ENCODE peak calls at places on chromosomes 4 and X, in six cellular contexts. S, T, E, N, H and R are unnamed samples.

GRCh38 chrX:48021026-48021900 is 14.5 kb downstream of the SPACA5 start:
- DNase-seq in N (peak), T (peak), S (peak), E (peak), H (no peak), R (peak)

GRCh38 chrX:20372533-20372932 is 105.8 kb upstream of the RPS6KA3 start:
- DNase-seq in T (no peak), S (no peak), N (no peak), E (no peak), H (no peak), R (no peak)

GRCh38 chr4:159238631-159239030 is 135.8 kb downstream of the RAPGEF2 start:
- DNase-seq in E (no peak), H (no peak), N (no peak), S (no peak), T (no peak), R (no peak)

GRCh38 chrX:150680974-150681373 is 12.2 kb upstream of the MTMR1 start:
- DNase-seq in E (no peak), S (peak), T (peak), N (peak), H (no peak), R (no peak)

GRCh38 chr4:24476209-24476781 is 108.1 kb downstream of the DHX15 start:
- DNase-seq in S (no peak), H (no peak), T (peak), E (no peak), N (peak), R (no peak)

GRCh38 chrX:75273483-75273882 is 402 bp upstream of the UPRT start:
- DNase-seq in H (no peak), S (no peak), T (peak), N (no peak), E (no peak), R (no peak)

GRCh38 chr4:189092596-189092995 is 848.1 kb upstream of the FRG1 start:
- DNase-seq in H (no peak), S (no peak), T (no peak), E (no peak), N (no peak), R (no peak)

GRCh38 chrX:109732319-109732779 is 708 bp downstream of the ACSL4 start:
- DNase-seq in N (peak), S (no peak), E (no peak), H (no peak), T (peak), R (peak)

GRCh38 chr4:153438916-153439756 is 27.0 kb upstream of the TMEM131L start:
- DNase-seq in H (no peak), E (peak), T (no peak), S (no peak), N (no peak), R (peak)

GRCh38 chr4:26334366-26334765 is 13.6 kb downstream of the RBPJ start:
- DNase-seq in H (no peak), S (no peak), T (no peak), E (no peak), N (no peak), R (no peak)

GRCh38 chr4:650951-651883 is 22.9 kb downstream of the ATP5ME start:
- DNase-seq in H (no peak), T (no peak), S (no peak), E (no peak), N (no peak), R (no peak)

GRCh38 chrX:65581661-65582339 is 47.2 kb upstream of the LAS1L start:
- DNase-seq in T (peak), H (peak), N (peak), E (no peak), S (peak), R (no peak)

GRCh38 chr4:32689520-32689919 is 1969.4 kb downstream of the PCDH7 start:
- DNase-seq in E (no peak), H (no peak), T (no peak), N (no peak), S (no peak), R (no peak)

GRCh38 chr4:139774759-139775487 is 109.3 kb downstream of the MGST2 start:
- DNase-seq in E (no peak), H (no peak), T (no peak), S (no peak), N (peak), R (no peak)

GRCh38 chr4:79620627-79621026 is 212.6 kb upstream of the GK2 start:
- DNase-seq in T (peak), H (no peak), N (no peak), E (no peak), S (no peak), R (no peak)

GRCh38 chrX:120625366-120625765 is 4.5 kb downstream of the C1GALT1C1 start:
- DNase-seq in N (no peak), H (no peak), T (no peak), S (no peak), E (no peak), R (no peak)

GRCh38 chr4:78661923-78662521 is 110.5 kb downstream of the ANXA3 start:
- DNase-seq in E (peak), N (no peak), S (peak), T (no peak), H (no peak), R (no peak)

GRCh38 chr4:110452546-110452945 is 23.4 kb upstream of the ENPEP start:
- DNase-seq in E (no peak), N (no peak), H (no peak), T (no peak), S (no peak), R (no peak)

GRCh38 chr4:23171971-23172370 is 479.2 kb downstream of the GBA3 start:
- DNase-seq in T (no peak), N (no peak), H (no peak), E (no peak), S (no peak), R (no peak)

GRCh38 chr4:109296545-109296944 is 5.9 kb downstream of the COL25A1 start:
- DNase-seq in E (no peak), S (no peak), T (no peak), N (no peak), H (no peak), R (no peak)

GRCh38 chr4:158163941-158164665 is 8.7 kb downstream of the GASK1B start:
- DNase-seq in E (no peak), N (no peak), S (peak), H (no peak), T (no peak), R (no peak)

GRCh38 chrX:108001218-108001814 is 19.1 kb upstream of the TEX13B start:
- DNase-seq in T (peak), H (no peak), N (peak), E (no peak), S (peak), R (no peak)

GRCh38 chr4:1973661-1974060 is 35.1 kb downstream of the NELFA start:
- DNase-seq in E (no peak), T (no peak), H (no peak), N (no peak), S (no peak), R (no peak)

GRCh38 chr4:1976416-1977352 is 32.1 kb downstream of the NELFA start:
- DNase-seq in T (no peak), E (no peak), S (no peak), H (no peak), N (no peak), R (no peak)

GRCh38 chr4:1975880-1976279 is 32.9 kb downstream of the NELFA start:
- DNase-seq in H (no peak), T (no peak), E (no peak), S (no peak), N (no peak), R (no peak)

GRCh38 chr4:1974836-1975235 is 33.9 kb downstream of the NELFA start:
- DNase-seq in T (no peak), S (no peak), E (no peak), N (no peak), H (no peak), R (no peak)

GRCh38 chr4:1975391-1975801 is 33.4 kb downstream of the NELFA start:
- DNase-seq in H (no peak), S (no peak), T (no peak), N (no peak), E (no peak), R (no peak)
- TF ChIP-seq TAF1 in H (no peak), S (no peak), T (no peak), N (no peak), E (no peak), R (no peak)

GRCh38 chr4:10773656-10774055 is 89.1 kb upstream of the CLNK start:
- DNase-seq in N (no peak), S (no peak), T (no peak), H (no peak), E (no peak), R (no peak)

DNA sequence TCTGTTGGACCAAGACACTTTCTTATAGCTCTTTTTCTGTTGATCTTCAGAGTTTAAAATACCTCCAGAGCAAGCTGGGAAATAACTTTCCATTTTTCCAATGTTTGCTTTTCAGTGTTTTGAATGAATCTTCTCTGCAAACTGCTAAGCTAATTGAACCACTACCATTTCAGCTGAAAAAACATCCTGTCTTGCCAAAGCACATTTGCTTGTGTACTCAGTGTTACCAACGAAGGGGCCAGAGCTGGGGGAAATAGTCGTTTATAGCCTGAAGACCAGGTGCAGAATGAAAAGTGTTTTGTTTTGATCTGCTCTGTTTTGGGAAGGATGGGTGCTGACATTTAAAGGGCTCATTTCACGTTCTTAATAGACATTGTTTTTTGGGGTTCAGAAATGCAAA is 88.4 kb upstream of the CLNK start:
- DNase-seq in S (no peak), T (no peak), E (no peak), H (no peak), N (no peak), R (no peak)
- TF ChIP-seq TAF1 in S (no peak), T (no peak), E (no peak), H (no peak), N (no peak), R (no peak)

GRCh38 chr4:175971393-175972179 is 94.1 kb upstream of the WDR17 start:
- DNase-seq in E (no peak), S (no peak), N (no peak), H (no peak), T (no peak), R (no peak)
- TF ChIP-seq TAF1 in E (no peak), S (no peak), N (no peak), H (no peak), T (no peak), R (no peak)

GRCh38 chr4:73836373-73837269 is at the start of gene CXCL6:
- DNase-seq in S (no peak), T (no peak), N (no peak), E (no peak), H (no peak), R (no peak)
- TF ChIP-seq TAF1 in S (no peak), T (no peak), N (no peak), E (no peak), H (no peak), R (no peak)

DNA sequence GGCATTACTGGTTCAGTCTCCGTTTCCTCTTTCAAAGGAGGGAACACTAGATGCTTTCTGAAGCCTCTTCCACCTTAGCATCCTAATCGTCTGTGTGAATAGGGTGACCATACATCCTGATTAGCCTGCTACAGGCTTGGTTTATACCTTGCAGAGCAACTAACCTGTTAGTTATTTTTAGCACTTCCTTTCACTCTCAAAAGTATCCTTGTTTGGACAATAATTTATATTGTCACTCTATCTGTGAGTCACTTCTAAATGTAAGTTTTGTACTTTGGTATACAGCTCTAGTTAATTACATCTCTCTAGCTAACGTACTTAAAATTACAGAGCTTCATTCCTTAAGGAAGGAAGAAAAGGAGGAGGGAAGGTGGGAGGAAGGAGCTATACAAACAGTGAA is 174.5 kb downstream of the GPC3 start:
- DNase-seq in T (no peak), H (no peak), S (no peak), E (no peak), N (no peak), R (no peak)
- TF ChIP-seq TAF1 in T (no peak), H (no peak), S (no peak), E (no peak), N (no peak), R (no peak)

GRCh38 chr4:6277139-6277802 is 7.6 kb downstream of the WFS1 start:
- DNase-seq in H (no peak), S (peak), E (no peak), N (no peak), T (no peak), R (no peak)

GRCh38 chr4:6277935-6278800 is 8.5 kb downstream of the WFS1 start:
- DNase-seq in T (no peak), S (no peak), H (no peak), N (no peak), E (no peak), R (no peak)

GRCh38 chr4:6273661-6273990 is 4.0 kb downstream of the WFS1 start:
- DNase-seq in S (peak), T (no peak), E (no peak), H (no peak), N (no peak), R (no peak)

GRCh38 chr4:6275351-6275750 is 5.7 kb downstream of the WFS1 start:
- DNase-seq in T (no peak), S (no peak), E (no peak), N (no peak), H (no peak), R (no peak)

GRCh38 chr4:6275898-6276563 is 6.4 kb downstream of the WFS1 start:
- DNase-seq in N (no peak), S (peak), E (no peak), H (no peak), T (no peak), R (no peak)
- TF ChIP-seq TAF1 in N (no peak), S (no peak), E (no peak), H (no peak), T (no peak), R (no peak)

GRCh38 chrX:153970398-153971123 is 1.1 kb downstream of the HCFC1 start:
- DNase-seq in N (peak), E (no peak), T (peak), S (peak), H (no peak), R (no peak)
- TF ChIP-seq TAF1 in N (no peak), E (no peak), T (peak), S (no peak), H (peak), R (no peak)

GRCh38 chrX:68705986-68706385 is 58.5 kb downstream of the STARD8 start:
- DNase-seq in S (no peak), N (no peak), H (no peak), T (no peak), E (no peak), R (no peak)

GRCh38 chrX:68710870-68711576 is 63.6 kb downstream of the STARD8 start:
- DNase-seq in N (peak), T (peak), E (no peak), H (peak), S (peak), R (peak)

GRCh38 chrX:68703849-68704248 is 56.4 kb downstream of the STARD8 start:
- DNase-seq in S (no peak), E (no peak), H (no peak), T (no peak), N (no peak), R (no peak)

GRCh38 chrX:68711845-68712244 is 64.4 kb downstream of the STARD8 start:
- DNase-seq in S (no peak), T (no peak), H (no peak), N (no peak), E (no peak), R (no peak)

GRCh38 chrX:68708503-68709290 is 61.2 kb downstream of the STARD8 start:
- DNase-seq in E (no peak), H (no peak), N (no peak), S (no peak), T (no peak), R (no peak)
- TF ChIP-seq TAF1 in E (no peak), H (no peak), N (no peak), S (no peak), T (no peak), R (no peak)

GRCh38 chrX:15391850-15392249 is 7.6 kb upstream of the VEGFD start:
- DNase-seq in E (no peak), N (no peak), H (no peak), T (no peak), S (no peak), R (no peak)
- TF ChIP-seq TAF1 in E (no peak), N (no peak), H (no peak), T (no peak), S (no peak), R (no peak)

DNA sequence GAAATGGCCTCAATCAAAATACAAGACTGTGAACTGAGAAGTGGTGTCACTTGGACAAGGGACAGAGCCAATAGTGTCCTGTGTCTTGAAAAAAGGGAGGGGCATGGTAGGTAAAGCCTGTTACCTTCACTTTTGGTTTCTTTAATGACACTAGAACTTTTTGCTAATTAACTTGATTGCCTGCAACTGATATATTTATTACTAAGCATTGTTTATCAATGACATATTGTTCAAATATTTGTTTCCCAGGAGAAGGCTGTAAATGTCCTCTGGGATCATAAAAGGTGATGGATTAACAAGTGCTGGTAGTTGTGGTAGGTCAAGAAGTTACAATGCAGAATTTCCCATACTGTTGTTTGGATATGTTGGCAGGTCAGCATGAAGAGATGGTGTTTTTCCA is 93.8 kb upstream of the SCML1 start:
- DNase-seq in E (no peak), H (no peak), S (no peak), N (no peak), T (no peak), R (no peak)
- TF ChIP-seq TAF1 in E (no peak), H (no peak), S (no peak), N (no peak), T (no peak), R (no peak)